ENCODE peak calls at places on chromosomes 2 and 18, in ten cellular contexts. G, S, V, A, P, R, Y, O, M and N are unnamed samples.
A peak's percentile ranks its signal among the peaks of the same experiment; 100 is the strongest.

GRCh38 chr2:239181601-239182471 is 219.0 kb downstream of the HDAC4 start:
- DNase-seq in G (no peak), S (peak; percentile 90), V (peak; percentile 78), A (no peak), P (no peak), R (no peak), Y (no peak), O (peak; percentile 97), M (no peak), N (no peak)

GRCh38 chr18:37270046-37270665 is 295.4 kb downstream of the CELF4 start:
- DNase-seq in G (no peak), S (no peak), V (no peak), A (no peak), P (no peak), R (peak; percentile 71), Y (peak; percentile 7), O (no peak), M (no peak), N (peak; percentile 66)

GRCh38 chr18:48007955-48008701 is 77.7 kb upstream of the SMAD2 start:
- DNase-seq in G (peak; percentile 50), S (peak; percentile 98), V (peak; percentile 41), A (no peak), P (peak; percentile 81), R (peak; percentile 61), Y (peak; percentile 56), O (peak; percentile 81), M (peak; percentile 82), N (peak; percentile 62)

GRCh38 chr2:7742301-7742700 is 825.1 kb downstream of the RNF144A start:
- DNase-seq in G (no peak), S (no peak), V (no peak), A (no peak), P (no peak), R (no peak), Y (no peak), O (no peak), M (no peak), N (no peak)

GRCh38 chr2:190382851-190383250 is 25.3 kb upstream of the MFSD6 start:
- DNase-seq in G (peak; percentile 59), S (peak; percentile 52), V (peak; percentile 29), A (no peak), P (peak; percentile 39), R (peak; percentile 38), Y (peak; percentile 58), O (peak; percentile 68), M (peak; percentile 50), N (peak; percentile 86)

GRCh38 chr18:10133516-10133915 is 219.7 kb downstream of the VAPA start:
- DNase-seq in G (no peak), S (no peak), V (no peak), A (no peak), P (no peak), R (no peak), Y (no peak), O (no peak), M (no peak), N (no peak)

GRCh38 chr2:2623939-2624338 is 292.9 kb upstream of the MYT1L start:
- DNase-seq in G (no peak), S (no peak), V (no peak), A (no peak), P (no peak), R (no peak), Y (no peak), O (no peak), M (no peak), N (no peak)

GRCh38 chr2:1514391-1515072 is 101.3 kb downstream of the TPO start:
- DNase-seq in G (no peak), S (no peak), V (no peak), A (no peak), P (no peak), R (no peak), Y (no peak), O (no peak), M (no peak), N (no peak)

GRCh38 chr2:19354417-19355022 is 3.9 kb downstream of the OSR1 start:
- DNase-seq in G (no peak), S (no peak), V (no peak), A (no peak), P (no peak), R (no peak), Y (no peak), O (no peak), M (no peak), N (no peak)

GRCh38 chr2:188000189-188000588 is 291.5 kb upstream of the GULP1 start:
- DNase-seq in G (no peak), S (no peak), V (no peak), A (no peak), P (no peak), R (no peak), Y (no peak), O (no peak), M (no peak), N (no peak)

GRCh38 chr2:223846524-223846923 is 9.1 kb upstream of the AP1S3 start:
- DNase-seq in G (peak; percentile 55), S (no peak), V (no peak), A (no peak), P (no peak), R (peak; percentile 71), Y (no peak), O (no peak), M (no peak), N (peak; percentile 93)

GRCh38 chr18:50924372-50924771 is 43.5 kb upstream of the ELAC1 start:
- DNase-seq in G (no peak), S (no peak), V (no peak), A (no peak), P (no peak), R (no peak), Y (no peak), O (no peak), M (no peak), N (no peak)

GRCh38 chr2:142742301-142743214 is 134.9 kb upstream of the KYNU start:
- DNase-seq in G (peak; percentile 9), S (no peak), V (no peak), A (no peak), P (no peak), R (no peak), Y (no peak), O (no peak), M (no peak), N (peak; percentile 63)

GRCh38 chr2:190970170-190970569 is 43.8 kb downstream of the STAT1 start:
- DNase-seq in G (no peak), S (no peak), V (no peak), A (no peak), P (no peak), R (no peak), Y (no peak), O (no peak), M (no peak), N (no peak)

GRCh38 chr2:146537477-146537876 is 1307.4 kb upstream of the ACVR2A start:
- DNase-seq in G (no peak), S (no peak), V (no peak), A (no peak), P (no peak), R (no peak), Y (no peak), O (no peak), M (no peak), N (no peak)

GRCh38 chr18:52370841-52371240 is 30.8 kb downstream of the DCC start:
- DNase-seq in G (no peak), S (no peak), V (no peak), A (no peak), P (no peak), R (no peak), Y (no peak), O (no peak), M (no peak), N (no peak)

GRCh38 chr2:151827564-151828142 is 568 bp downstream of the ARL5A start:
- DNase-seq in G (peak; percentile 28), S (peak; percentile 25), V (no peak), A (no peak), P (no peak), R (peak; percentile 24), Y (peak; percentile 23), O (no peak), M (no peak), N (peak; percentile 26)